ENCODE peak calls at places on chromosome 19, in five cellular contexts. V, O, Y, E and Q are unnamed samples.
A peak's percentile ranks its signal among the peaks of the same experiment; 100 is the strongest.

GRCh38 chr19:3507371-3508120 is 1.4 kb downstream of the FZR1 start:
- DNase-seq in O (peak; percentile 74), V (no peak), Y (no peak), E (peak; percentile 47), Q (no peak)

GRCh38 chr19:31525610-31526147 is 176.4 kb upstream of the TSHZ3 start:
- DNase-seq in E (no peak), V (no peak), O (no peak), Y (no peak), Q (no peak)

GRCh38 chr19:32178841-32179410 is 166.5 kb upstream of the ZNF507 start:
- DNase-seq in O (no peak), V (no peak), E (no peak), Y (no peak), Q (no peak)

GRCh38 chr19:27735314-27735713 is 1477.6 kb downstream of the UQCRFS1 start:
- DNase-seq in Y (no peak), E (no peak), V (no peak), O (no peak), Q (no peak)

GRCh38 chr19:40322951-40323615 is 25.1 kb downstream of the C19orf47 start:
- DNase-seq in Y (no peak), O (no peak), V (no peak), E (no peak), Q (no peak)

GRCh38 chr19:38879400-38879751 is 1.3 kb upstream of the RINL start:
- DNase-seq in E (no peak), V (no peak), O (no peak), Y (no peak), Q (no peak)

GRCh38 chr19:19552811-19553210 is 14.7 kb downstream of the CILP2 start:
- DNase-seq in Y (no peak), O (no peak), E (peak; percentile 57), V (peak; percentile 58), Q (no peak)

GRCh38 chr19:19134687-19135158 is 3.6 kb downstream of the TMEM161A start:
- DNase-seq in E (peak; percentile 90), O (no peak), V (no peak), Y (peak; percentile 44), Q (no peak)

GRCh38 chr19:28213476-28214082 is 999.4 kb downstream of the UQCRFS1 start:
- DNase-seq in Y (no peak), E (peak; percentile 23), V (no peak), O (no peak), Q (no peak)

GRCh38 chr19:9857920-9858746 is 23.0 kb downstream of the PIN1 start:
- DNase-seq in V (no peak), O (no peak), E (peak; percentile 43), Y (no peak), Q (no peak)

GRCh38 chr19:33879818-33880575 is 83.3 kb downstream of the KCTD15 start:
- DNase-seq in V (no peak), E (no peak), O (no peak), Y (no peak), Q (no peak)

GRCh38 chr19:17932485-17933338 is at the start of gene CCDC124:
- DNase-seq in O (peak; percentile 80), Y (peak; percentile 86), V (peak; percentile 84), E (peak; percentile 96), Q (peak; percentile 89)

GRCh38 chr19:3094638-3095374 is 644 bp downstream of the GNA11 start:
- DNase-seq in E (peak; percentile 47), V (no peak), O (no peak), Y (no peak), Q (peak; percentile 17)

GRCh38 chr19:16605552-16605951 is 22.5 kb downstream of the MED26 start:
- DNase-seq in E (no peak), Y (no peak), O (no peak), V (no peak), Q (no peak)

GRCh38 chr19:13461536-13461935 is 44.7 kb downstream of the CACNA1A start:
- DNase-seq in V (no peak), Y (no peak), E (no peak), O (no peak), Q (no peak)

GRCh38 chr19:18542936-18543813 is at the start of gene FKBP8:
- DNase-seq in E (peak; percentile 96), Y (peak; percentile 66), V (peak; percentile 84), O (peak; percentile 67), Q (peak; percentile 79)

GRCh38 chr19:20078696-20079095 is 896 bp downstream of the ZNF90 start:
- DNase-seq in O (no peak), E (no peak), V (no peak), Y (no peak), Q (peak; percentile 18)

GRCh38 chr19:18860725-18861124 is 29.0 kb downstream of the UPF1 start:
- DNase-seq in E (no peak), Y (no peak), V (no peak), O (no peak), Q (no peak)

GRCh38 chr19:10896851-10897526 is 25.6 kb downstream of the CARM1 start:
- DNase-seq in V (no peak), E (no peak), O (peak; percentile 31), Y (no peak), Q (peak; percentile 69)

GRCh38 chr19:55165952-55166529 is 372 bp downstream of the DNAAF3 start:
- DNase-seq in Y (no peak), V (peak; percentile 93), O (peak; percentile 85), E (peak; percentile 90), Q (peak; percentile 56)

GRCh38 chr19:51020988-51021651 is 1.6 kb upstream of the KLK10 start:
- DNase-seq in O (peak; percentile 40), Y (no peak), V (peak; percentile 64), E (peak; percentile 61), Q (peak; percentile 51)
- TF ChIP-seq MAFK in O (no peak), Y (no peak), V (no peak), E (no peak), Q (no peak)

DNA sequence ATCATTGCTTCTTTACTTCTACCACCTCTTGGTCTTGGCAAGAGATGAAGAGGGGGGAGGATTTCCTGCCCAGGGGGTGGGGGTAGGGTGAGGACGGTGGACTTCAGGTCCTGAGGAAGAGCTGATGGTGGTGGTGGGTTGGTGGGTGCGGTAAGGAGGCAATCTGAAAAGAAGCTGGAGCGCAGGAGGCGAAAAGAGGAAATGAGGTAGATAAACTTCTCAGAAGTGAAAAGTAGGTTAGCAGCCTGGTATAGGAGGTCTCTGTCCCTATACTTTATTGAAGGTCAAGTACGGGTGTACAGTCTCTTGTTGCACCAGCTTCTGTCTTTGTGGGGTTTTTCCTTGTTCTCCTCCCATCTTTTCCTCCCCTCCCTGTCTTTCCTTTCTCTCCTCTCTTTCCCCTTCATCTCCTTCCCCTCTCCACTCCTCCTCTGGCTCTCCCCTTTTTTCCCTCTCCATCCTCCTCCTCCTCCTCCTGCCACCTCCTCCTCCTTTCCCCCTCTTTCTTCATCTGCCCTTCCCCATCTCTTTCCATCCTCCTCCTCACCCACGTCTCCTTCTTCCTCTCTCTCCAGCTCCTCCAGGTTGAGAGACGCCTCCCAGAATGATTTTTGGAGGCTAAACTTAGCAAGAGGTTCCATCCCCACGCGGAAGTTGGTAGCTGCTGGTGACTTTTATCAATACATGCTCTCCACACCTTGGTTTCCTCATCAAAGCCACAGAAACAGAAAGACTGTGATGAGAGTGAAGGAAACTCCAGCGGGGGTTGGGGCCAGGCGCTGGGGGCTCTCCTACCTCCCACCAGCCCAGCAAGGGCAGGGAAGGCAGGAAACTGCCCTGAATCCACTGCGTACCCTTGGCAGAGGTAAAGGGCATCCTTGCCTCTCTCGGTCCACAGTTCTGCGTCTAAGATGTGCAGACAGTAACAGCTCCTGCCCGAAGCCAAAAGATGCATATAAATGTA is 15.3 kb downstream of the TNFSF14 start:
- DNase-seq in O (no peak), V (no peak), E (peak; percentile 14), Y (no peak), Q (no peak)
- TF ChIP-seq USF2 in O (no peak), V (no peak), E (no peak), Y (no peak), Q (no peak)

GRCh38 chr19:1991018-1991390 is 24.5 kb downstream of the BTBD2 start:
- DNase-seq in V (no peak), Y (no peak), E (no peak), O (no peak), Q (no peak)

GRCh38 chr19:1991516-1991915 is 24.0 kb downstream of the BTBD2 start:
- DNase-seq in V (no peak), E (no peak), O (no peak), Y (no peak), Q (no peak)

GRCh38 chr19:1987197-1988187 is 28.0 kb downstream of the BTBD2 start:
- DNase-seq in V (no peak), O (no peak), E (peak; percentile 23), Y (no peak), Q (no peak)

GRCh38 chr19:1990230-1991017 is 25.1 kb downstream of the BTBD2 start:
- DNase-seq in O (no peak), E (peak; percentile 20), V (no peak), Y (no peak), Q (no peak)

GRCh38 chr19:1989513-1990229 is 25.8 kb downstream of the BTBD2 start:
- DNase-seq in E (no peak), O (no peak), Y (no peak), V (no peak), Q (no peak)
- TF ChIP-seq MAFK in E (no peak), O (no peak), Y (no peak), V (no peak), Q (no peak)

DNA sequence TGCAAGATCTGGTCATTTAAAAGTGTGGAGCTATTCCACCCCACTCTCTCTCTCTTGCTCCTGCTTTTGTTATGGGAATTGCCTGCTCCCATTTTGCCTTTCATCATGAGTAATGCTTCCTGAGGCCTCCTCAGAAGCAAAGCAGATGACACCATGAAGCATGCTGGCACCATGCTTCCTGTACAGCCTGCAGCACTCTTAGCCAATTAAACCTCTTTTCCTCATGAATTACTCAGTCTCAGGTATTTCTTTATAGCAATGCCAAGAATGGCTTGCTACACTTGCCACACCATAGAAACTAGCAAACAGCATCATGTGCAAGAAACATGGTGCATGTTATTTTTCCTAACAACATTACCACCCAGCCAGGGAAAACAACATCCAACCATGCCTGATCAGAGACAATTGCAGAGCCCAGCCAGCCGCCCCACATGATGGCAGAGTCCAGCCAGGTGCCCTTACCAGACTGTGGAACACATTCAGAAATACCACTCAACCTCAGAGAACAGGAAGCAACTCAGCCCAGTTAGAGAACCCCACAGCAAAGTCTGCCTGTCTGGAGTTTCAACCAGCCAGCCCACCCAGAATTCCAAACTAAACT is 36.9 kb downstream of the SYDE1 start:
- DNase-seq in V (no peak), O (no peak), E (no peak), Y (no peak), Q (no peak)
- TF ChIP-seq USF2 in V (no peak), O (no peak), E (no peak), Y (no peak), Q (no peak)

GRCh38 chr19:43780706-43781525 is at the start of gene KCNN4:
- DNase-seq in E (peak; percentile 67), O (no peak), V (peak; percentile 77), Y (no peak), Q (peak; percentile 67)
- TF ChIP-seq MAFK in E (no peak), O (no peak), V (no peak), Y (no peak), Q (no peak)

GRCh38 chr19:15286688-15287355 is 45.5 kb downstream of the BRD4 start:
- DNase-seq in V (no peak), O (no peak), E (no peak), Y (no peak), Q (no peak)
- TF ChIP-seq USF2 in V (no peak), O (no peak), E (no peak), Y (no peak), Q (no peak)